ENCODE peak calls at places on chromosomes 7 and 10, in five cellular contexts. One of them, this sample, is unnamed.

GRCh38 chr10:99172130-99172738 is 63.4 kb downstream of the HPSE2 start:
- DNase-seq in adrenal gland: peak
- DNase-seq in CD8-positive, alpha-beta T cell: no peak
- DNase-seq in GM12864: no peak
- DNase-seq in WTC11: peak
- DNase-seq in this sample: peak

GRCh38 chr10:104441601-104442000 is 88.0 kb downstream of the CFAP58 start:
- DNase-seq in adrenal gland: no peak
- DNase-seq in CD8-positive, alpha-beta T cell: no peak
- DNase-seq in GM12864: no peak
- DNase-seq in WTC11: no peak
- DNase-seq in this sample: no peak

GRCh38 chr7:16914771-16915170 is 33.0 kb upstream of the AGR3 start:
- DNase-seq in adrenal gland: no peak
- DNase-seq in CD8-positive, alpha-beta T cell: no peak
- DNase-seq in GM12864: no peak
- DNase-seq in WTC11: no peak
- DNase-seq in this sample: no peak

GRCh38 chr10:102963237-102963886 is 45.3 kb downstream of the CNNM2 start:
- DNase-seq in adrenal gland: no peak
- DNase-seq in CD8-positive, alpha-beta T cell: no peak
- DNase-seq in GM12864: no peak
- DNase-seq in WTC11: no peak
- DNase-seq in this sample: no peak

GRCh38 chr7:41466760-41467384 is 236.0 kb downstream of the INHBA start:
- DNase-seq in adrenal gland: no peak
- DNase-seq in CD8-positive, alpha-beta T cell: no peak
- DNase-seq in GM12864: no peak
- DNase-seq in WTC11: no peak
- DNase-seq in this sample: no peak

GRCh38 chr10:945778-946177 is 14.3 kb upstream of the LARP4B start:
- DNase-seq in adrenal gland: no peak
- DNase-seq in CD8-positive, alpha-beta T cell: no peak
- DNase-seq in GM12864: no peak
- DNase-seq in WTC11: no peak
- DNase-seq in this sample: no peak

GRCh38 chr7:1895664-1896515 is 225.8 kb downstream of the ELFN1 start:
- DNase-seq in adrenal gland: no peak
- DNase-seq in CD8-positive, alpha-beta T cell: no peak
- DNase-seq in GM12864: no peak
- DNase-seq in WTC11: no peak
- DNase-seq in this sample: no peak

GRCh38 chr10:59361659-59362183 is 628 bp downstream of the FAM13C start:
- DNase-seq in adrenal gland: no peak
- DNase-seq in CD8-positive, alpha-beta T cell: no peak
- DNase-seq in GM12864: no peak
- DNase-seq in WTC11: no peak
- DNase-seq in this sample: no peak

GRCh38 chr10:129652521-129653201 is 185.6 kb downstream of the MGMT start:
- DNase-seq in adrenal gland: no peak
- DNase-seq in CD8-positive, alpha-beta T cell: no peak
- DNase-seq in GM12864: no peak
- DNase-seq in WTC11: no peak
- DNase-seq in this sample: no peak

GRCh38 chr10:85532821-85533220 is 833.8 kb downstream of the GRID1 start:
- DNase-seq in adrenal gland: no peak
- DNase-seq in CD8-positive, alpha-beta T cell: no peak
- DNase-seq in GM12864: no peak
- DNase-seq in WTC11: no peak
- DNase-seq in this sample: no peak

GRCh38 chr7:68246189-68246633 is 1249.6 kb downstream of the TYW1 start:
- DNase-seq in adrenal gland: no peak
- DNase-seq in CD8-positive, alpha-beta T cell: no peak
- DNase-seq in GM12864: no peak
- DNase-seq in WTC11: peak
- DNase-seq in this sample: peak

GRCh38 chr10:78972160-78972946 is 96.4 kb upstream of the ZMIZ1 start:
- DNase-seq in adrenal gland: peak
- DNase-seq in CD8-positive, alpha-beta T cell: no peak
- DNase-seq in GM12864: no peak
- DNase-seq in WTC11: no peak
- DNase-seq in this sample: peak

GRCh38 chr10:78972947-78973900 is 95.5 kb upstream of the ZMIZ1 start:
- DNase-seq in adrenal gland: peak
- DNase-seq in CD8-positive, alpha-beta T cell: peak
- DNase-seq in GM12864: peak
- DNase-seq in WTC11: peak
- DNase-seq in this sample: no peak

GRCh38 chr10:78971094-78971682 is 97.6 kb upstream of the ZMIZ1 start:
- DNase-seq in adrenal gland: no peak
- DNase-seq in CD8-positive, alpha-beta T cell: no peak
- DNase-seq in GM12864: no peak
- DNase-seq in WTC11: no peak
- DNase-seq in this sample: no peak

GRCh38 chr10:78974409-78975317 is 94.1 kb upstream of the ZMIZ1 start:
- DNase-seq in adrenal gland: peak
- DNase-seq in CD8-positive, alpha-beta T cell: peak
- DNase-seq in GM12864: no peak
- DNase-seq in WTC11: peak
- DNase-seq in this sample: peak

DNA sequence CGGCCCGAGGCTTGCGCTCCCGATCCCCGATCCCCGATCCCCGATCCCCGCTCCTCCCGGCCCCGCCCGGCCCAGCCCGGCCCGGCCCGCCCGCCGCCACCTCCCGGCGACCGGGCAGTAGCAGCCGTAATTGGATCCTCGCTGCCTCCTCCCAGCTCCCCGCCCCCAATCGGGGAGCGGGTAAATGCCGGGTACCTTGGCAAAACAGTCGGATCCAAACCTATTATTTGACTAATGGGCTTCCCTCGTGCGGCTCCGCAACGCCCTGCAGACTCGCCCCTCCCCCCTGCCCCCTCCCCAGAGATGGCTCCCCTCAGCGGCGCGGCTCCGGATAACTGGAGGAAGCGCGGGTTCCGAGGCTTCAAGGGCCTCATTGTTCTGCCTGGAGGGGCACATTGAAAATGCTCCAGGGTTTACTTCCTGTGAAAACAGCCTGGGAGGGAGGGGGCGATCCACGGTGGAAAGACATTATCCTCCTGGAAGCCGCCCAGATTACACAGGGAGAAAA is 94.8 kb upstream of the ZMIZ1 start:
- DNase-seq in adrenal gland: peak
- DNase-seq in CD8-positive, alpha-beta T cell: peak
- DNase-seq in GM12864: no peak
- DNase-seq in WTC11: peak
- DNase-seq in this sample: peak
- TF ChIP-seq CTCF in adrenal gland: peak
- TF ChIP-seq CTCF in CD8-positive, alpha-beta T cell: no peak
- TF ChIP-seq CTCF in GM12864: no peak
- TF ChIP-seq CTCF in WTC11: no peak
- TF ChIP-seq CTCF in this sample: no peak

GRCh38 chr10:97464226-97464625 is 18.3 kb downstream of the ZDHHC16 start:
- DNase-seq in adrenal gland: no peak
- DNase-seq in CD8-positive, alpha-beta T cell: no peak
- DNase-seq in GM12864: no peak
- DNase-seq in WTC11: no peak
- DNase-seq in this sample: no peak

GRCh38 chr10:97459111-97459510 is 13.1 kb downstream of the ZDHHC16 start:
- DNase-seq in adrenal gland: no peak
- DNase-seq in CD8-positive, alpha-beta T cell: no peak
- DNase-seq in GM12864: no peak
- DNase-seq in WTC11: no peak
- DNase-seq in this sample: no peak

GRCh38 chr10:97463363-97464132 is 17.6 kb downstream of the ZDHHC16 start:
- DNase-seq in adrenal gland: peak
- DNase-seq in CD8-positive, alpha-beta T cell: no peak
- DNase-seq in GM12864: no peak
- DNase-seq in WTC11: peak
- DNase-seq in this sample: peak

GRCh38 chr10:97459933-97460332 is 14.0 kb downstream of the ZDHHC16 start:
- DNase-seq in adrenal gland: no peak
- DNase-seq in CD8-positive, alpha-beta T cell: no peak
- DNase-seq in GM12864: no peak
- DNase-seq in WTC11: no peak
- DNase-seq in this sample: no peak

DNA sequence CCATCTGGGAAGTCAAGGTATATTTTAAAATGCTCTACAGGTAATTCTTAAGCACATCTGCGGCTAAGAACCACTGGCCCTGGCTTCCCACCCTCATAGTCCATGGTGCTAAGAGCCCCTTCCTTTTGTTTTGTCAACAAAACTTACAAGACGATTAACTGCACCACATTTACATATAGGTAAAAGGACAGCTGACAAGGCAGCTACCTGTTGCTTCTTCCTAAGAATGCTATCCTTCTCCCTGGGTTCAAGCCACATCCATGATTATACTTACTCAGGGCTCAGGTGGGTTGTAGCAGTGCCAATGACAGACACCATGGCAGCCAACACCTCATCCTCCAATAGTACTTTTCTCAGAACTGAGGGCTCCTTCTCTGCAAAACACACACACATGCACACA is 16.3 kb downstream of the ZDHHC16 start:
- DNase-seq in adrenal gland: no peak
- DNase-seq in CD8-positive, alpha-beta T cell: no peak
- DNase-seq in GM12864: no peak
- DNase-seq in WTC11: no peak
- DNase-seq in this sample: no peak
- TF ChIP-seq CTCF in adrenal gland: no peak
- TF ChIP-seq CTCF in CD8-positive, alpha-beta T cell: no peak
- TF ChIP-seq CTCF in GM12864: no peak
- TF ChIP-seq CTCF in WTC11: no peak
- TF ChIP-seq CTCF in this sample: no peak

GRCh38 chr10:132250456-132251223 is 57.1 kb downstream of the STK32C start:
- DNase-seq in adrenal gland: no peak
- DNase-seq in CD8-positive, alpha-beta T cell: no peak
- DNase-seq in GM12864: no peak
- DNase-seq in WTC11: no peak
- DNase-seq in this sample: no peak

GRCh38 chr10:132254841-132255240 is 52.9 kb downstream of the STK32C start:
- DNase-seq in adrenal gland: no peak
- DNase-seq in CD8-positive, alpha-beta T cell: no peak
- DNase-seq in GM12864: no peak
- DNase-seq in WTC11: no peak
- DNase-seq in this sample: no peak

GRCh38 chr10:132251928-132252327 is 55.8 kb downstream of the STK32C start:
- DNase-seq in adrenal gland: no peak
- DNase-seq in CD8-positive, alpha-beta T cell: no peak
- DNase-seq in GM12864: no peak
- DNase-seq in WTC11: no peak
- DNase-seq in this sample: no peak

GRCh38 chr10:132253092-132253687 is 54.6 kb downstream of the STK32C start:
- DNase-seq in adrenal gland: no peak
- DNase-seq in CD8-positive, alpha-beta T cell: no peak
- DNase-seq in GM12864: no peak
- DNase-seq in WTC11: no peak
- DNase-seq in this sample: no peak

GRCh38 chr10:132252412-132252811 is 55.3 kb downstream of the STK32C start:
- DNase-seq in adrenal gland: no peak
- DNase-seq in CD8-positive, alpha-beta T cell: no peak
- DNase-seq in GM12864: no peak
- DNase-seq in WTC11: no peak
- DNase-seq in this sample: no peak
- TF ChIP-seq CTCF in adrenal gland: no peak
- TF ChIP-seq CTCF in CD8-positive, alpha-beta T cell: no peak
- TF ChIP-seq CTCF in GM12864: no peak
- TF ChIP-seq CTCF in WTC11: no peak
- TF ChIP-seq CTCF in this sample: no peak

GRCh38 chr7:135234727-135235126 is 1.1 kb downstream of the STRA8 start:
- DNase-seq in adrenal gland: no peak
- DNase-seq in CD8-positive, alpha-beta T cell: no peak
- DNase-seq in GM12864: no peak
- DNase-seq in WTC11: no peak
- DNase-seq in this sample: no peak

GRCh38 chr7:135232087-135232486 is 1.6 kb upstream of the STRA8 start:
- DNase-seq in adrenal gland: no peak
- DNase-seq in CD8-positive, alpha-beta T cell: no peak
- DNase-seq in GM12864: no peak
- DNase-seq in WTC11: no peak
- DNase-seq in this sample: no peak

GRCh38 chr7:135232720-135233119 is 918 bp upstream of the STRA8 start:
- DNase-seq in adrenal gland: no peak
- DNase-seq in CD8-positive, alpha-beta T cell: no peak
- DNase-seq in GM12864: no peak
- DNase-seq in WTC11: peak
- DNase-seq in this sample: peak

GRCh38 chr7:135233570-135233969 is at the start of gene STRA8:
- DNase-seq in adrenal gland: no peak
- DNase-seq in CD8-positive, alpha-beta T cell: no peak
- DNase-seq in GM12864: no peak
- DNase-seq in WTC11: no peak
- DNase-seq in this sample: no peak

GRCh38 chr7:135231686-135232085 is 2.0 kb upstream of the STRA8 start:
- DNase-seq in adrenal gland: no peak
- DNase-seq in CD8-positive, alpha-beta T cell: no peak
- DNase-seq in GM12864: no peak
- DNase-seq in WTC11: no peak
- DNase-seq in this sample: no peak
- TF ChIP-seq CTCF in adrenal gland: no peak
- TF ChIP-seq CTCF in CD8-positive, alpha-beta T cell: no peak
- TF ChIP-seq CTCF in GM12864: no peak
- TF ChIP-seq CTCF in WTC11: no peak
- TF ChIP-seq CTCF in this sample: no peak